ENCODE peak calls at places on chromosomes 16 and 17, in five cellular contexts. One of them, this sample, is unnamed.

GRCh38 chr17:11212792-11213191 is 28.2 kb upstream of the SHISA6 start:
- DNase-seq in spleen: no peak
- DNase-seq in cardiac muscle cell: no peak
- DNase-seq in body of pancreas: no peak
- DNase-seq in gastrocnemius medialis: no peak
- DNase-seq in this sample: no peak

GRCh38 chr17:83186751-83187421 is 107.5 kb downstream of the METRNL start:
- DNase-seq in cardiac muscle cell: no peak
- DNase-seq in body of pancreas: peak; percentile 1
- DNase-seq in gastrocnemius medialis: no peak
- DNase-seq in spleen: no peak
- DNase-seq in this sample: no peak

GRCh38 chr16:5885521-5885920 is 787.9 kb upstream of the EEF2KMT start:
- DNase-seq in gastrocnemius medialis: no peak
- DNase-seq in body of pancreas: no peak
- DNase-seq in spleen: no peak
- DNase-seq in cardiac muscle cell: no peak
- DNase-seq in this sample: no peak

GRCh38 chr16:29745853-29746345 is at the start of gene C16orf54:
- DNase-seq in cardiac muscle cell: no peak
- DNase-seq in body of pancreas: peak; percentile 38
- DNase-seq in gastrocnemius medialis: peak; percentile 13
- DNase-seq in spleen: peak; percentile 99
- DNase-seq in this sample: no peak

GRCh38 chr16:59195242-59195641 is 461.1 kb upstream of the GOT2 start:
- DNase-seq in cardiac muscle cell: no peak
- DNase-seq in spleen: no peak
- DNase-seq in gastrocnemius medialis: no peak
- DNase-seq in body of pancreas: no peak
- DNase-seq in this sample: no peak

GRCh38 chr16:2898831-2899563 is 12.7 kb upstream of the FLYWCH1 start:
- DNase-seq in gastrocnemius medialis: no peak
- DNase-seq in spleen: no peak
- DNase-seq in body of pancreas: no peak
- DNase-seq in cardiac muscle cell: no peak
- DNase-seq in this sample: peak; percentile 52

GRCh38 chr16:87581867-87582220 is 20.5 kb upstream of the JPH3 start:
- DNase-seq in gastrocnemius medialis: peak; percentile 52
- DNase-seq in spleen: peak; percentile 45
- DNase-seq in body of pancreas: peak; percentile 56
- DNase-seq in cardiac muscle cell: peak; percentile 98
- DNase-seq in this sample: no peak

GRCh38 chr17:39536468-39536867 is 71.3 kb downstream of the NEUROD2 start:
- DNase-seq in spleen: no peak
- DNase-seq in gastrocnemius medialis: no peak
- DNase-seq in body of pancreas: no peak
- DNase-seq in cardiac muscle cell: no peak
- DNase-seq in this sample: no peak

GRCh38 chr17:62014526-62014925 is 50.6 kb downstream of the MED13 start:
- DNase-seq in spleen: no peak
- DNase-seq in cardiac muscle cell: peak; percentile 19
- DNase-seq in gastrocnemius medialis: no peak
- DNase-seq in body of pancreas: no peak
- DNase-seq in this sample: no peak

GRCh38 chr16:11681977-11682654 is 13.9 kb downstream of the SNN start:
- DNase-seq in body of pancreas: peak; percentile 52
- DNase-seq in cardiac muscle cell: no peak
- DNase-seq in spleen: peak; percentile 87
- DNase-seq in gastrocnemius medialis: peak; percentile 61
- DNase-seq in this sample: no peak

GRCh38 chr16:17301184-17301583 is 169.6 kb downstream of the XYLT1 start:
- DNase-seq in gastrocnemius medialis: no peak
- DNase-seq in cardiac muscle cell: no peak
- DNase-seq in spleen: no peak
- DNase-seq in body of pancreas: no peak
- DNase-seq in this sample: no peak

GRCh38 chr17:27327397-27327796 is 33.5 kb downstream of the WSB1 start:
- DNase-seq in body of pancreas: no peak
- DNase-seq in cardiac muscle cell: no peak
- DNase-seq in spleen: no peak
- DNase-seq in gastrocnemius medialis: no peak
- DNase-seq in this sample: no peak

GRCh38 chr16:20674684-20675487 is 22.6 kb downstream of the ACSM1 start:
- DNase-seq in spleen: peak; percentile 75
- DNase-seq in cardiac muscle cell: peak; percentile 37
- DNase-seq in body of pancreas: peak; percentile 31
- DNase-seq in gastrocnemius medialis: no peak
- DNase-seq in this sample: peak; percentile 18

GRCh38 chr17:76597156-76598003 is 11.7 kb upstream of the ST6GALNAC2 start:
- DNase-seq in gastrocnemius medialis: no peak
- DNase-seq in cardiac muscle cell: peak; percentile 19
- DNase-seq in spleen: no peak
- DNase-seq in body of pancreas: no peak
- DNase-seq in this sample: no peak

GRCh38 chr16:35751191-35751941 is 2292.0 kb downstream of the TP53TG3F start:
- DNase-seq in body of pancreas: no peak
- DNase-seq in cardiac muscle cell: no peak
- DNase-seq in spleen: peak; percentile 70
- DNase-seq in gastrocnemius medialis: no peak
- DNase-seq in this sample: no peak

GRCh38 chr16:66414891-66415290 is 12.2 kb upstream of the BEAN1 start:
- DNase-seq in gastrocnemius medialis: no peak
- DNase-seq in body of pancreas: no peak
- DNase-seq in spleen: no peak
- DNase-seq in cardiac muscle cell: no peak
- DNase-seq in this sample: no peak

GRCh38 chr17:81322271-81323082 is 27.4 kb upstream of the SLC38A10 start:
- DNase-seq in spleen: no peak
- DNase-seq in body of pancreas: peak; percentile 59
- DNase-seq in gastrocnemius medialis: no peak
- DNase-seq in cardiac muscle cell: no peak
- DNase-seq in this sample: no peak

GRCh38 chr17:31571124-31571892 is 179.8 kb downstream of the RAB11FIP4 start:
- DNase-seq in cardiac muscle cell: peak; percentile 97
- DNase-seq in gastrocnemius medialis: peak; percentile 40
- DNase-seq in body of pancreas: peak; percentile 76
- DNase-seq in spleen: no peak
- DNase-seq in this sample: no peak

GRCh38 chr17:67322039-67322787 is 44.2 kb downstream of the PSMD12 start:
- DNase-seq in body of pancreas: no peak
- DNase-seq in spleen: no peak
- DNase-seq in cardiac muscle cell: no peak
- DNase-seq in gastrocnemius medialis: no peak
- DNase-seq in this sample: peak; percentile 81

GRCh38 chr17:82225368-82226029 is 3.3 kb upstream of the SLC16A3 start:
- DNase-seq in gastrocnemius medialis: peak; percentile 86
- DNase-seq in cardiac muscle cell: no peak
- DNase-seq in spleen: peak; percentile 77
- DNase-seq in body of pancreas: no peak
- DNase-seq in this sample: peak; percentile 40

GRCh38 chr17:1379930-1380313 is 20.1 kb downstream of the YWHAE start:
- DNase-seq in body of pancreas: no peak
- DNase-seq in spleen: no peak
- DNase-seq in gastrocnemius medialis: no peak
- DNase-seq in cardiac muscle cell: no peak
- DNase-seq in this sample: no peak

DNA sequence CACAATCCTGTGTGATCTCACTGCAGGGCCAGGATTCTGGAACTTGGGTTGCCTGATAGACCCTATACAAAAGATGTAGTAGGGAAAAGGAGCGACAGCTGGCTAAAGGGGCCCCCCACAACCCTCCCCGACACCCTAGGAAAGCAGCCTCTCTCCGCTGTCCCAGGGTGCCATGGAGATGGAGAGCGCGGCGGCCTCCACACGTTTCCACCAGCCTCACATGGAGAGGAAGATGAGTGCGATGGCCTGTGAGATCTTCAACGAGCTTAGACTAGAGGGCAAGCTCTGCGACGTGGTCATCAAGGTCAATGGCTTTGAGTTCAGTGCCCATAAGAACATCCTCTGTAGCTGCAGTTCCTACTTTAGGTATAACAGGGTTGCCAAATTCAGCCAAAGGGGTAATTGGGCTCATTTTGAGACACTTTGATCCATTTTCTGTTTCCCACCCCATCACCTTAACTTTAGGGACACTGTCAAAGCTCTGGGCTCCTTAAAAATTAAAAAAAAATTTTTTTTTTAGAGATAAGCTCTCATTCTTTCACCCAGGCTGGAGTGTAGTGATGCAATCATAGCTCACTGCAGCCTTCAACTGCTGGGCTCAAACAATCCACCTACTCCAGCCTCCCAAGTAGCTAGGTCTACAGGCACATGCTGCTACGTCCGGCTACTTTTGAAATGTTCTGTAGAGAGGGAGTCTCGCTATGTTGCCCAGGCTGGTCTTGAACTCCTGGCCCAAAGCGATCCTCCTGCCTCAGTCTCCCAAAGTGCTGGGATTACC is at the start of gene KLHL10:
- DNase-seq in body of pancreas: no peak
- DNase-seq in gastrocnemius medialis: no peak
- DNase-seq in cardiac muscle cell: peak; percentile 30
- DNase-seq in spleen: no peak
- DNase-seq in this sample: no peak
- H3K4me3 ChIP-seq in body of pancreas: no peak within 1 kb of the TSS
- H3K4me3 ChIP-seq in gastrocnemius medialis: peak within 1 kb of the TSS; percentile 81
- H3K4me3 ChIP-seq in cardiac muscle cell: no peak within 1 kb of the TSS
- H3K4me3 ChIP-seq in spleen: peak within 1 kb of the TSS; percentile 83
- H3K4me3 ChIP-seq in this sample: no peak within 1 kb of the TSS

DNA sequence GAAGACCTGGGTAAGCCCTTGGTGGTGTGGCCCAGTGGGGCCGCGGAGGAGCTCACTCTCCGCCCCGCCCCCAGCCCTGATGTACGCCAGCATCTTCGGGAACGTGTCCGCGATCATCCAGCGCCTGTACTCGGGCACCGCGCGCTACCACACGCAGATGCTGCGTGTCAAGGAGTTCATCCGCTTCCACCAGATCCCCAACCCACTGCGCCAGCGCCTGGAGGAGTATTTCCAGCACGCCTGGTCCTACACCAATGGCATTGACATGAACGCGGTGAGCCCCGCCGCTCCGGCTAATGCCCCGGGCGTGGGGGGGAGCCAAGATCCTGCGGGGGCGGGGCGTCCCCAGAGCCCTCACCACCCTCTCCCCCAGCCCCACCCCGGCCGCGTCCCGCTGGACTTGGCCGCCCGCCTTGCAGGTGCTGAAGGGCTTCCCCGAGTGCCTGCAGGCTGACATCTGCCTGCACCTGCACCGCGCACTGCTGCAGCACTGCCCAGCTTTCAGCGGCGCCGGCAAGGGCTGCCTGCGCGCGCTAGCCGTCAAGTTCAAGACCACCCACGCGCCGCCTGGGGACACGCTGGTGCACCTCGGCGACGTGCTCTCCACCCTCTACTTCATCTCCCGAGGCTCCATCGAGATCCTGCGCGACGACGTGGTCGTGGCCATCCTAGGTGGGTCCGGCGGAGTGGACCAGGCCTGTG is 12.1 kb upstream of the DCAF7 start:
- DNase-seq in spleen: no peak
- DNase-seq in body of pancreas: no peak
- DNase-seq in gastrocnemius medialis: no peak
- DNase-seq in cardiac muscle cell: peak; percentile 6
- DNase-seq in this sample: peak; percentile 9
- H3K9me3 ChIP-seq in spleen: no peaks in the 10 kb centered on the region
- H3K9me3 ChIP-seq in body of pancreas: no peaks in the 10 kb centered on the region
- H3K9me3 ChIP-seq in gastrocnemius medialis: no peaks in the 10 kb centered on the region
- H3K9me3 ChIP-seq in cardiac muscle cell: no peaks in the 10 kb centered on the region
- H3K9me3 ChIP-seq in this sample: no peaks in the 10 kb centered on the region

GRCh38 chr17:79796570-79797491 is at the start of gene CBX8:
- DNase-seq in body of pancreas: peak; percentile 100
- DNase-seq in gastrocnemius medialis: peak; percentile 99
- DNase-seq in cardiac muscle cell: peak; percentile 100
- DNase-seq in spleen: peak; percentile 100
- DNase-seq in this sample: peak; percentile 100
- TF ChIP-seq CTCF in body of pancreas: peak; percentile 14
- TF ChIP-seq CTCF in gastrocnemius medialis: peak; percentile 22
- TF ChIP-seq CTCF in cardiac muscle cell: no peak
- TF ChIP-seq CTCF in spleen: peak; percentile 58
- TF ChIP-seq CTCF in this sample: no peak

GRCh38 chr17:79948918-79949645 is 86.6 kb downstream of the TBC1D16 start:
- DNase-seq in gastrocnemius medialis: no peak
- DNase-seq in spleen: peak; percentile 65
- DNase-seq in cardiac muscle cell: no peak
- DNase-seq in body of pancreas: peak; percentile 5
- DNase-seq in this sample: peak; percentile 51

GRCh38 chr17:79951361-79952264 is 84.1 kb downstream of the TBC1D16 start:
- DNase-seq in gastrocnemius medialis: no peak
- DNase-seq in cardiac muscle cell: peak; percentile 94
- DNase-seq in body of pancreas: peak; percentile 78
- DNase-seq in spleen: no peak
- DNase-seq in this sample: peak; percentile 72

GRCh38 chr17:79950711-79951110 is 85.0 kb downstream of the TBC1D16 start:
- DNase-seq in spleen: no peak
- DNase-seq in cardiac muscle cell: no peak
- DNase-seq in body of pancreas: peak; percentile 61
- DNase-seq in gastrocnemius medialis: no peak
- DNase-seq in this sample: peak; percentile 85

GRCh38 chr17:79949646-79950292 is 85.9 kb downstream of the TBC1D16 start:
- DNase-seq in spleen: no peak
- DNase-seq in body of pancreas: no peak
- DNase-seq in gastrocnemius medialis: no peak
- DNase-seq in cardiac muscle cell: no peak
- DNase-seq in this sample: peak; percentile 83

GRCh38 chr17:79950306-79950705 is 85.4 kb downstream of the TBC1D16 start:
- DNase-seq in body of pancreas: peak; percentile 67
- DNase-seq in spleen: no peak
- DNase-seq in cardiac muscle cell: no peak
- DNase-seq in gastrocnemius medialis: no peak
- DNase-seq in this sample: peak; percentile 65
- H3K4me3 ChIP-seq in body of pancreas: no peak overlapping the region
- H3K4me3 ChIP-seq in spleen: no peak overlapping the region
- H3K4me3 ChIP-seq in cardiac muscle cell: no peak overlapping the region
- H3K4me3 ChIP-seq in gastrocnemius medialis: no peak overlapping the region
- H3K4me3 ChIP-seq in this sample: peak overlapping the region; percentile 43

DNA sequence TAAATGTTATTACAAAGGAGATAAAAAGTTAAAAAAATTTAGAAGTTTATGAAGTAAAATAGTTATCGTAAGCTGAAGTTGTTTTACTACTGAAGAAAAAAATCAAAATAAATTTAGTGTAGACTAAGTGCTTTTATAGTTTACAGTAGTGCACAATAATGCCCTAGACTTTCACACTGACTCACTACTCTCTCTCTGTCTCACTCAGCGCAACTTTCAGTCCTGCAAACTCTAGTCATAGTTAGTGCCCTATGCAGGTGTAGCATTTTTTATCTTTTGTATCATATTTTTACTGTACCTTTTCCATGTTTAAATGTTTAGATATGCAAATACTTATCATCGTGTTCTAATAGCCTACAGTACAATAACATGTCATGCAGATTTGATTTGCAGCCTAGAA is 17.7 kb upstream of the TOM1L1 start:
- DNase-seq in body of pancreas: no peak
- DNase-seq in gastrocnemius medialis: no peak
- DNase-seq in spleen: no peak
- DNase-seq in cardiac muscle cell: no peak
- DNase-seq in this sample: no peak
- H3K9me3 ChIP-seq in body of pancreas: no peaks in the 10 kb centered on the region
- H3K9me3 ChIP-seq in gastrocnemius medialis: no peaks in the 10 kb centered on the region
- H3K9me3 ChIP-seq in spleen: no peaks in the 10 kb centered on the region
- H3K9me3 ChIP-seq in cardiac muscle cell: no peaks in the 10 kb centered on the region
- H3K9me3 ChIP-seq in this sample: no peaks in the 10 kb centered on the region